ENCODE peak calls at places on chromosome 3, in nine cellular contexts. X is cardiac muscle cell, A is WERI-Rb-1, K is HCT116, B is Caco-2, E is IMR-90, M is adipocyte, G is H7, V is neuronal stem cell. H is an unnamed sample. For H3K36me3, the result is how much of the 10 kb centered on the place peaks cover.

GRCh38 chr3:61561374-61562041 is at the start of gene PTPRG:
- DNase-seq in B (peak), A (peak), K (peak), E (peak), M (peak), X (peak), V (no peak), G (peak), H (peak)

GRCh38 chr3:54714035-54714434 is 213.8 kb downstream of the LRTM1 start:
- DNase-seq in X (no peak), K (no peak), G (no peak), B (no peak), A (no peak), V (no peak), M (no peak), E (no peak), H (no peak)

GRCh38 chr3:59424268-59425010 is 374.6 kb upstream of the CFAP20DC start:
- DNase-seq in V (no peak), A (no peak), K (no peak), M (peak), B (no peak), G (no peak), X (no peak), E (peak), H (no peak)

GRCh38 chr3:157128771-157129671 is 30.9 kb downstream of the CCNL1 start:
- DNase-seq in K (peak), G (no peak), X (peak), M (peak), A (no peak), E (peak), B (no peak), V (no peak), H (no peak)

GRCh38 chr3:123883111-123883510 is 1.0 kb downstream of the MYLK start:
- DNase-seq in E (no peak), K (no peak), G (no peak), B (no peak), X (no peak), M (no peak), V (no peak), A (no peak), H (no peak)

GRCh38 chr3:41836360-41837134 is 125.4 kb downstream of the ULK4 start:
- DNase-seq in B (no peak), M (no peak), A (no peak), X (no peak), K (no peak), G (no peak), V (no peak), E (peak), H (no peak)

GRCh38 chr3:170469151-170470062 is 50.7 kb downstream of the CLDN11 start:
- DNase-seq in G (no peak), B (no peak), E (peak), K (no peak), V (no peak), A (no peak), X (peak), M (peak), H (no peak)

GRCh38 chr3:37054370-37054769 is 61.1 kb downstream of the MLH1 start:
- DNase-seq in V (no peak), E (peak), G (no peak), K (peak), X (peak), M (peak), A (no peak), B (no peak), H (no peak)

GRCh38 chr3:127786358-127787070 is 35.8 kb downstream of the MGLL start:
- DNase-seq in A (peak), E (peak), B (no peak), X (peak), V (no peak), G (no peak), M (peak), K (no peak), H (no peak)

GRCh38 chr3:182739619-182740018 is 53.7 kb upstream of the ATP11B start:
- DNase-seq in G (no peak), V (no peak), B (no peak), E (peak), M (peak), A (no peak), K (no peak), X (no peak), H (no peak)

GRCh38 chr3:179852117-179852886 is 184.4 kb downstream of the PEX5L start:
- DNase-seq in G (peak), X (no peak), V (no peak), E (peak), M (peak), A (no peak), K (no peak), B (no peak), H (no peak)

GRCh38 chr3:153210116-153210515 is 48.1 kb downstream of the RAP2B start:
- DNase-seq in B (no peak), X (no peak), M (peak), K (peak), E (peak), V (no peak), G (peak), A (no peak), H (no peak)

GRCh38 chr3:73073091-73073707 is 11.7 kb downstream of the EBLN2 start:
- DNase-seq in M (no peak), G (no peak), K (no peak), E (peak), V (no peak), A (peak), X (no peak), B (no peak), H (no peak)

GRCh38 chr3:24548278-24548677 is 53.6 kb upstream of the THRB start:
- DNase-seq in G (no peak), M (peak), B (no peak), K (no peak), X (no peak), E (no peak), A (no peak), V (no peak), H (no peak)

GRCh38 chr3:179973931-179974361 is 62.8 kb downstream of the PEX5L start:
- DNase-seq in E (no peak), M (no peak), V (peak), B (no peak), A (peak), G (peak), X (peak), K (no peak), H (no peak)

GRCh38 chr3:59818033-59818936 is 768.5 kb upstream of the CFAP20DC start:
- DNase-seq in V (no peak), E (peak), G (no peak), B (no peak), M (peak), K (peak), A (no peak), X (no peak), H (peak)

GRCh38 chr3:186477876-186478275 is 66.3 kb downstream of the CRYGS start:
- DNase-seq in G (no peak), B (no peak), X (no peak), E (no peak), V (no peak), M (no peak), A (no peak), K (no peak), H (no peak)

GRCh38 chr3:115855911-115856310 is 232.6 kb downstream of the GAP43 start:
- DNase-seq in K (no peak), B (no peak), G (no peak), X (no peak), E (peak), V (no peak), M (no peak), A (no peak), H (no peak)

GRCh38 chr3:101898752-101899169 is 49.4 kb downstream of the NFKBIZ start:
- DNase-seq in A (no peak), V (no peak), M (no peak), E (no peak), B (no peak), G (no peak), K (no peak), X (no peak), H (no peak)

GRCh38 chr3:193809106-193809505 is 216.1 kb downstream of the OPA1 start:
- DNase-seq in B (no peak), X (no peak), K (no peak), M (no peak), V (peak), A (no peak), E (no peak), G (no peak), H (no peak)

GRCh38 chr3:9430733-9431132 is 33.3 kb downstream of the SETD5 start:
- DNase-seq in A (no peak), K (no peak), G (no peak), B (no peak), X (no peak), V (no peak), E (no peak), M (no peak), H (no peak)

GRCh38 chr3:9433884-9434521 is 36.6 kb downstream of the SETD5 start:
- DNase-seq in V (no peak), E (no peak), B (no peak), A (no peak), X (no peak), M (no peak), G (no peak), K (no peak), H (no peak)

GRCh38 chr3:9439331-9439730 is 41.9 kb downstream of the SETD5 start:
- DNase-seq in X (no peak), V (no peak), E (peak), B (no peak), M (peak), K (no peak), A (no peak), G (no peak), H (no peak)

GRCh38 chr3:9435320-9435719 is 37.9 kb downstream of the SETD5 start:
- DNase-seq in M (no peak), X (no peak), V (no peak), A (no peak), G (no peak), K (no peak), B (no peak), E (peak), H (no peak)
- H3K36me3 ChIP-seq in M (half or more), X (half or more), V (under half), A (half or more), G (half or more), K (half or more), B (under half), E (half or more), H (half or more)

GRCh38 chr3:13336592-13336991 is 83.5 kb downstream of the NUP210 start:
- DNase-seq in X (no peak), M (no peak), B (no peak), G (no peak), E (no peak), A (no peak), V (no peak), K (no peak), H (no peak)
- H3K36me3 ChIP-seq in X (under half), M (under half), B (under half), G (under half), E (under half), A (half or more), V (under half), K (under half), H (under half)

DNA sequence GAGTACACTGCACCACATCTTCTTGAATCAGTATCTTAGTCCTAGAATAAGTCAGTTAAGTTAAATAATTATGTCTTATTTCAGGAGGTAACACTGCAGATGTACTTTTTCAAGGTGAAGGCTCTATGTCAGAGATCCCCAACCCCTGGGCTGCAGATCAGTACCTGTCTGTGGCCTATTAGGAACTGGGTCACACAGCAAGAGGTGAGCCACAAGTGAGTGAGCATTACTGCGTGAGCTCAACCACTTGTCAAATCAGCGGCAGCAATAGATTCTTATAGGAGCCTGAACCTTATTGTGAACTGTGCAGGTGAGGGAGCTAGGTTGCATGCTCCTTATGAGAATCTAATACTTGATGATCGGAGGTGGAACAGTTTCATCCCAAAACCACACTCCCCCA is 851.9 kb upstream of the ALCAM start:
- DNase-seq in B (no peak), V (no peak), A (no peak), M (no peak), E (no peak), K (no peak), G (no peak), X (no peak), H (no peak)
- H3K36me3 ChIP-seq in B (under half), V (under half), A (under half), M (under half), E (under half), K (under half), G (under half), X (under half), H (under half)

DNA sequence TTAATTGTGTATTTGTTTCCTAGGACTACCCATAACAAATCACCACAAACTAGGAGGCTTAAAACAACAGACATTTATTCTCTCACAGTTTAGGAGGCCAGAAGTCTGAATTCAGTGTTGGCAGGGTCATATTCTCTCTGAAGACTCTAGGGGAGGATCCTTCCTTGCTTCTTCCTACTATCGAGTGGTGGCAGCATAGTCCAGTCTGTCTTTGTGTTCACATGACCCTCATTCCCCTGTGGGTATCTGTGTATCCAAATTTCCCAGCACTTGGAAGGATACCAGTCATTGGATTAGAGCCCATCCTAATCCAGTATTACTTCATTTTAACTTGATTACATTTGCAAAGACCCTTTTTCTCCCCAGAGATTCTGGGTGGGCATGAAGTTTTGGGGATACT is 63.8 kb downstream of the GMPS start:
- DNase-seq in E (peak), K (no peak), G (no peak), V (no peak), X (no peak), M (no peak), A (no peak), B (no peak), H (no peak)
- H3K36me3 ChIP-seq in E (under half), K (under half), G (under half), V (under half), X (under half), M (under half), A (half or more), B (under half), H (under half)

GRCh38 chr3:106032479-106032878 is 163.7 kb upstream of the CBLB start:
- DNase-seq in G (no peak), E (no peak), V (no peak), X (no peak), A (no peak), M (no peak), K (no peak), B (no peak), H (no peak)
- H3K36me3 ChIP-seq in G (under half), E (under half), V (under half), X (under half), A (under half), M (under half), K (under half), B (under half), H (under half)

GRCh38 chr3:57577786-57578185 is 19.4 kb downstream of the ARF4 start:
- DNase-seq in G (no peak), K (no peak), B (no peak), A (no peak), E (no peak), M (no peak), X (no peak), V (no peak), H (no peak)

GRCh38 chr3:57582470-57583168 is 14.5 kb downstream of the ARF4 start:
- DNase-seq in V (no peak), X (no peak), B (peak), A (no peak), K (peak), G (peak), M (no peak), E (no peak), H (no peak)

GRCh38 chr3:57586778-57587177 is 10.4 kb downstream of the ARF4 start:
- DNase-seq in X (no peak), E (no peak), M (no peak), G (no peak), V (no peak), B (no peak), K (no peak), A (no peak), H (no peak)

GRCh38 chr3:57587946-57588345 is 9.2 kb downstream of the ARF4 start:
- DNase-seq in X (no peak), G (no peak), V (no peak), K (no peak), B (no peak), E (no peak), M (no peak), A (no peak), H (no peak)

DNA sequence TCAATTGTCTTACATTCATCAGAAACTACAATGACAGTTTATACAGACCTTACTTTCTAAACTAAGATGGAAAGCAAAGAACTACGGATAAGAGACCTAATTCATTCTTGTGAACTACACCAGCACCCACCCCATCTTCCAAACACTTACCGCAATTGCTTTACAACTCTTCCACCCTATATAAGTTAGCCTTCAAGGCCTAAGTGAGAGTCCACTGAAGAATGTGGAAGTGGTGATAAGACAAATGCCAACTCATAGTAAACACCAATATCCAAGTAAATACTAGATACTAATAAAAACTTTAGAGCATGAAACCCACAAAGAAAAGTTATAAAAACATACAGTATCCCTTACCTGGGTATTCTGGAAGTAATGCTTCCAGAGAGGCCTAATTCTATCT is 13.6 kb downstream of the ARF4 start:
- DNase-seq in B (no peak), A (no peak), M (no peak), E (no peak), V (no peak), G (no peak), K (no peak), X (no peak), H (no peak)
- H3K36me3 ChIP-seq in B (under half), A (under half), M (half or more), E (under half), V (under half), G (under half), K (under half), X (under half), H (under half)

GRCh38 chr3:113270096-113270495 is 58.7 kb downstream of the BOC start:
- DNase-seq in A (no peak), X (no peak), E (peak), V (no peak), M (no peak), G (no peak), K (no peak), B (no peak), H (no peak)
- H3K36me3 ChIP-seq in A (under half), X (under half), E (under half), V (half or more), M (half or more), G (under half), K (under half), B (under half), H (under half)

DNA sequence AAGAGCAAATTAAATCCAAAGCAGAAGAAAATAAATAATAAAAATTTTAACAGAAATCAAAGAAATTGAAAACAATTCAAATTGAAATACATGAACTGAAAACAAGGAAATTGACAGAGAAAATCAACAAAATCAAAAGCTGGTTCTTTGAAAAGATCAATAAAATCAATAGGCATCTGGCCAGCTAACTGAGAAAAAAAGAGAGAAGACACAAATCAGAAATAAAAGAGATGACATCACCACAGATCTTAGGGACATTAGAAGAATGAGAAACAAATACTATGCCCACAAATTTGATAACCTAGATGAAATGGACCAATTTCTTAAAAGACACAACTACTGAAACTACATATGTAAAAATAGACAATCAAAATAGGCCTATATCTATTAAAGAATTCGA is 38.8 kb downstream of the FAM240A start:
- DNase-seq in A (no peak), E (no peak), B (no peak), K (no peak), V (no peak), G (no peak), X (no peak), M (no peak), H (no peak)
- H3K36me3 ChIP-seq in A (under half), E (under half), B (under half), K (under half), V (under half), G (under half), X (under half), M (under half), H (under half)

DNA sequence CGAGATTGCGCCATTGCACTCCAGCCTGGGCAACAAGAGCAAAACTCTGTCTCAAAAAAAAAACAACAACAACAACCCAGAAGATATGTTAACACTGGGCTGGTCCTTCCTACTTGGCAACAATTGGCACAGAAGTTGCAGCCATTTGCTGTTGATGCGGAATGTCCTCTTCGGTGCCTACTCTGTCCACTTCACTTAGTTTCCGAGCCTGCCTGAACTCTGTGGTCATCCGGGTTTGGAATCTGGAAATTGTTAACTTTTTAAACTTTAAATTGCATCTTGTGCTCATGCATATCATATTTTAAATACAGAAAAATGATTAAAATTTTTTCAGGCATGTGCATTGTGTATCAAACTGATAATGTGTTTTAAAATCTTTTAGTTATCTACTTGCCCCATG is 81.5 kb downstream of the FNDC3B start:
- DNase-seq in E (no peak), V (no peak), K (no peak), G (no peak), X (no peak), M (no peak), B (no peak), A (no peak), H (no peak)
- H3K36me3 ChIP-seq in E (under half), V (under half), K (under half), G (under half), X (under half), M (half or more), B (under half), A (under half), H (under half)

DNA sequence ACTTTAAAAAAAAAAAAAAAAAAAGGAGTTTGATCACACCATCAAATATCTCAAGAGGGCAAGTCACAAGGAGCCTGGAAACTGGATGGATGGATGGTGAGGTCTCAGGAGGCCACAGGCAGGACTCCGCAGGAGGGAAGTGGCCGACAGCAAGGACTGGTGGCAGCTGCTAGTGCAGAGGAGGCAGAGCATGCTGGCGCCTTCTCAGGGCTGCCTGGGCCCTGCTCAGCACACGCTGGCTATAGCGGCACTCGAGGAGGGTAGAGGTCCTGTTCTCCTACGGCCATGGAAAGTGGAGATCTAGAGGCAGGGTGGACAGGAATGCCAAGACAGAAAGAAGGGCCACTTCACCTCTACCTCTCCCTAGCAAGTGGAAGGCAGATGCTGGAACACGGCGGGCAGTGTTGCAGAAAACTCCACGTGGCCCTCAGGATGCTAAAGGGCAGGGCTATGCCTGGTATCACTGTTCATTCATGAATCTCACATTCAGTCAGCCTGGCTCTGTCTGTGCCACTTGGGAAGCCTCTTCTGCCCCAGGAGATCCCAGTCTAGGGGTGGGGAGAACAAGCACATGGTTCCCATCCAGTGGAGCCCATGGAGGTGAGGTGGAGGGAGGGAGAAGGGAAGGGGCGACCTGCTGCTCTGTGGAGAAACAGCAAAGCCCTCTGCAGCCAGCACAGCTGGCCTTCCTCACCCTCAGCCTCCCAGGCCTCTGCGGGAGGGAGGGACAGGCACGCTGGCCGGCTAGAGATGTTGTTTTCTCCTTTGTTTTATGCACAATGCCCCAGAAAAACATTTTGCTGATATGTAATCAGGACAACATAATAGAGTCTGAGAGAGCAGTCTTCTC is 71.0 kb downstream of the OXNAD1 start:
- DNase-seq in B (no peak), A (no peak), K (no peak), X (no peak), M (no peak), E (no peak), G (peak), V (no peak), H (no peak)
- H3K36me3 ChIP-seq in B (under half), A (under half), K (under half), X (under half), M (under half), E (under half), G (under half), V (under half), H (under half)